ENCODE peak calls at places on chromosomes 16 and 17, in nine cellular contexts. One of them, this sample, is unnamed.
A peak's percentile ranks its signal among the peaks of the same experiment; 100 is the strongest.

GRCh38 chr17:40065041-40065770 is 2.4 kb downstream of the THRA start:
- DNase-seq in head of caudate nucleus: no peak
- DNase-seq in uterus: no peak
- DNase-seq in activated T-helper 1 cell treated with Interleukin-2 at 50 U/mL for 16 hours: no peak
- DNase-seq in anterior cingulate cortex: peak; percentile 50
- DNase-seq in progenitor cell of endocrine pancreas: no peak
- DNase-seq in type B pancreatic cell: no peak
- DNase-seq in CD4-positive, alpha-beta memory T cell: no peak
- DNase-seq in AG10803: peak; percentile 42
- DNase-seq in this sample: no peak

GRCh38 chr17:74746922-74747321 is 1.5 kb upstream of the NHERF1 start:
- DNase-seq in head of caudate nucleus: no peak
- DNase-seq in uterus: no peak
- DNase-seq in activated T-helper 1 cell treated with Interleukin-2 at 50 U/mL for 16 hours: no peak
- DNase-seq in anterior cingulate cortex: no peak
- DNase-seq in progenitor cell of endocrine pancreas: no peak
- DNase-seq in type B pancreatic cell: no peak
- DNase-seq in CD4-positive, alpha-beta memory T cell: peak; percentile 40
- DNase-seq in AG10803: no peak
- DNase-seq in this sample: no peak

GRCh38 chr16:30183236-30183960 is at the start of gene CORO1A:
- DNase-seq in head of caudate nucleus: peak; percentile 94
- DNase-seq in uterus: peak; percentile 86
- DNase-seq in activated T-helper 1 cell treated with Interleukin-2 at 50 U/mL for 16 hours: peak; percentile 78
- DNase-seq in anterior cingulate cortex: peak; percentile 78
- DNase-seq in progenitor cell of endocrine pancreas: peak; percentile 51
- DNase-seq in type B pancreatic cell: peak; percentile 86
- DNase-seq in CD4-positive, alpha-beta memory T cell: peak; percentile 87
- DNase-seq in AG10803: peak; percentile 64
- DNase-seq in this sample: peak; percentile 94

GRCh38 chr16:29947897-29948296 is 14.0 kb upstream of the TMEM219 start:
- DNase-seq in head of caudate nucleus: no peak
- DNase-seq in uterus: no peak
- DNase-seq in activated T-helper 1 cell treated with Interleukin-2 at 50 U/mL for 16 hours: no peak
- DNase-seq in anterior cingulate cortex: no peak
- DNase-seq in progenitor cell of endocrine pancreas: no peak
- DNase-seq in type B pancreatic cell: no peak
- DNase-seq in CD4-positive, alpha-beta memory T cell: no peak
- DNase-seq in AG10803: no peak
- DNase-seq in this sample: no peak

GRCh38 chr16:55528974-55529373 is 20.1 kb downstream of the LPCAT2 start:
- DNase-seq in head of caudate nucleus: no peak
- DNase-seq in uterus: no peak
- DNase-seq in activated T-helper 1 cell treated with Interleukin-2 at 50 U/mL for 16 hours: no peak
- DNase-seq in anterior cingulate cortex: no peak
- DNase-seq in progenitor cell of endocrine pancreas: no peak
- DNase-seq in type B pancreatic cell: no peak
- DNase-seq in CD4-positive, alpha-beta memory T cell: no peak
- DNase-seq in AG10803: peak; percentile 55
- DNase-seq in this sample: no peak

GRCh38 chr16:54957403-54957802 is 26.7 kb downstream of the IRX5 start:
- DNase-seq in head of caudate nucleus: no peak
- DNase-seq in uterus: no peak
- DNase-seq in activated T-helper 1 cell treated with Interleukin-2 at 50 U/mL for 16 hours: no peak
- DNase-seq in anterior cingulate cortex: no peak
- DNase-seq in progenitor cell of endocrine pancreas: no peak
- DNase-seq in type B pancreatic cell: no peak
- DNase-seq in CD4-positive, alpha-beta memory T cell: no peak
- DNase-seq in AG10803: no peak
- DNase-seq in this sample: no peak

GRCh38 chr17:82902972-82903874 is 63.4 kb upstream of the ZNF750 start:
- DNase-seq in head of caudate nucleus: no peak
- DNase-seq in uterus: no peak
- DNase-seq in activated T-helper 1 cell treated with Interleukin-2 at 50 U/mL for 16 hours: no peak
- DNase-seq in anterior cingulate cortex: no peak
- DNase-seq in progenitor cell of endocrine pancreas: no peak
- DNase-seq in type B pancreatic cell: no peak
- DNase-seq in CD4-positive, alpha-beta memory T cell: no peak
- DNase-seq in AG10803: no peak
- DNase-seq in this sample: no peak

GRCh38 chr17:31744541-31744951 is 114.5 kb downstream of the COPRS start:
- DNase-seq in head of caudate nucleus: no peak
- DNase-seq in uterus: no peak
- DNase-seq in activated T-helper 1 cell treated with Interleukin-2 at 50 U/mL for 16 hours: no peak
- DNase-seq in anterior cingulate cortex: no peak
- DNase-seq in progenitor cell of endocrine pancreas: no peak
- DNase-seq in type B pancreatic cell: no peak
- DNase-seq in CD4-positive, alpha-beta memory T cell: no peak
- DNase-seq in AG10803: no peak
- DNase-seq in this sample: no peak

GRCh38 chr16:84541999-84542876 is 37.8 kb upstream of the MEAK7 start:
- DNase-seq in head of caudate nucleus: no peak
- DNase-seq in uterus: no peak
- DNase-seq in activated T-helper 1 cell treated with Interleukin-2 at 50 U/mL for 16 hours: no peak
- DNase-seq in anterior cingulate cortex: no peak
- DNase-seq in progenitor cell of endocrine pancreas: no peak
- DNase-seq in type B pancreatic cell: no peak
- DNase-seq in CD4-positive, alpha-beta memory T cell: no peak
- DNase-seq in AG10803: no peak
- DNase-seq in this sample: no peak

This sample was measured in dorsolateral prefrontal cortex.